ENCODE peak calls at places on chromosomes 5 and 9, in six cellular contexts. P is GM12878, N is H1, H is K562, V is SK-N-SH, Q is HepG2. J is an unnamed sample.

GRCh38 chr9:119095072-119095471 is 274.2 kb downstream of the BRINP1 start:
- DNase-seq in P (no peak), N (no peak), H (no peak), V (no peak), Q (no peak), J (no peak)

GRCh38 chr5:43209833-43210232 is 17.8 kb downstream of the NIM1K start:
- DNase-seq in P (no peak), N (no peak), H (no peak), V (no peak), Q (no peak), J (no peak)

GRCh38 chr9:128027166-128027539 is 40.0 kb downstream of the NAIF1 start:
- DNase-seq in P (no peak), N (no peak), H (no peak), V (no peak), Q (no peak), J (no peak)

GRCh38 chr5:41370482-41370881 is 139.9 kb downstream of the PLCXD3 start:
- DNase-seq in P (no peak), N (no peak), H (no peak), V (peak; percentile 35), Q (no peak), J (no peak)

GRCh38 chr9:137453643-137454081 is 5.5 kb downstream of the NSMF start:
- DNase-seq in P (no peak), N (peak; percentile 87), H (peak; percentile 83), V (peak; percentile 93), Q (peak; percentile 41), J (peak; percentile 75)

GRCh38 chr5:136686192-136686872 is 321.0 kb upstream of the TRPC7 start:
- DNase-seq in P (no peak), N (no peak), H (no peak), V (no peak), Q (peak; percentile 10), J (no peak)

GRCh38 chr5:178068293-178068692 is 45.0 kb upstream of the N4BP3 start:
- DNase-seq in P (no peak), N (no peak), H (no peak), V (peak; percentile 50), Q (no peak), J (no peak)

GRCh38 chr9:95004452-95005275 is 278.2 kb downstream of the AOPEP start:
- DNase-seq in P (no peak), N (no peak), H (peak; percentile 80), V (peak; percentile 87), Q (peak; percentile 48), J (no peak)

GRCh38 chr9:17761984-17762676 is 183.3 kb downstream of the SH3GL2 start:
- DNase-seq in P (no peak), N (no peak), H (no peak), V (no peak), Q (no peak), J (no peak)

GRCh38 chr9:70567511-70567910 is 153.1 kb upstream of the KLF9 start:
- DNase-seq in P (no peak), N (no peak), H (no peak), V (no peak), Q (no peak), J (no peak)

GRCh38 chr5:169161022-169161680 is 139.8 kb downstream of the SLIT3 start:
- DNase-seq in P (no peak), N (no peak), H (no peak), V (peak; percentile 25), Q (no peak), J (no peak)

GRCh38 chr9:26756881-26757280 is 135.7 kb downstream of the CAAP1 start:
- DNase-seq in P (no peak), N (no peak), H (no peak), V (no peak), Q (no peak), J (no peak)

GRCh38 chr5:115507682-115508081 is 36.9 kb downstream of the FEM1C start:
- DNase-seq in P (no peak), N (no peak), H (no peak), V (no peak), Q (no peak), J (no peak)

GRCh38 chr5:171080151-171080938 is 218.5 kb downstream of the RANBP17 start:
- DNase-seq in P (no peak), N (no peak), H (no peak), V (no peak), Q (no peak), J (no peak)

GRCh38 chr5:111795142-111795541 is 38.1 kb upstream of the NREP start:
- DNase-seq in P (no peak), N (no peak), H (no peak), V (no peak), Q (no peak), J (no peak)

GRCh38 chr5:672329-673139 is 20.6 kb downstream of the TPPP start:
- DNase-seq in P (no peak), N (no peak), H (peak; percentile 52), V (peak; percentile 84), Q (peak; percentile 82), J (peak; percentile 50)

GRCh38 chr9:130779153-130779855 is 55.8 kb upstream of the ABL1 start:
- DNase-seq in P (no peak), N (no peak), H (no peak), V (no peak), Q (no peak), J (no peak)

GRCh38 chr5:139178582-139178917 is 19.6 kb downstream of the SIL1 start:
- DNase-seq in P (no peak), N (no peak), H (no peak), V (no peak), Q (no peak), J (no peak)
- TF ChIP-seq GABPA in P (no peak), N (no peak), H (no peak), V (no peak), Q (no peak), J (no peak)

GRCh38 chr5:77306531-77306930 is 96.1 kb downstream of the PDE8B start:
- DNase-seq in P (no peak), N (no peak), H (no peak), V (no peak), Q (no peak), J (no peak)

GRCh38 chr5:77308154-77308960 is 97.9 kb downstream of the PDE8B start:
- DNase-seq in P (no peak), N (no peak), H (no peak), V (no peak), Q (no peak), J (no peak)

GRCh38 chr5:77304388-77304787 is 93.9 kb downstream of the PDE8B start:
- DNase-seq in P (no peak), N (no peak), H (no peak), V (no peak), Q (no peak), J (no peak)

GRCh38 chr5:77305222-77305846 is 94.9 kb downstream of the PDE8B start:
- DNase-seq in P (no peak), N (no peak), H (no peak), V (no peak), Q (no peak), J (no peak)

DNA sequence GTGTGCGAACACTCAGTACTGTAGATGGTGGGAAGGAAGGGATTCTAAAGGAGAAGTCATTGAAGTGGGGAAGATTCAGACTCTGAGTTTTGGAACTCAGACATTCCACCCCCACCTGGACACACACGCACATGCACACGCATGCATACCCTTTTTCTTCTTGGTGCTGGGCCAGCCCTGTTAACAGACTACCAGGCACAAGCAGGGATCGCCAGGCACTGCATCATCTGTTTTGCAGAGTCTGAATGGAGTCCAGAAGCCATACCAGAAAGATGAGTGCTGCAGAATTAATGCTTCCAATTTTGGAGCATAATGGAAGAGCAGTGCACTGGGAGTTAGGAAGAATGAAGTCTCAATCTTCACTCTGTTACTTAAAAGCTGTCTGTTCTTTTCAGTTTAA is 95.4 kb downstream of the PDE8B start:
- DNase-seq in P (no peak), N (no peak), H (no peak), V (no peak), Q (no peak), J (no peak)
- TF ChIP-seq GABPA in P (no peak), N (no peak), H (no peak), V (no peak), Q (no peak), J (no peak)

DNA sequence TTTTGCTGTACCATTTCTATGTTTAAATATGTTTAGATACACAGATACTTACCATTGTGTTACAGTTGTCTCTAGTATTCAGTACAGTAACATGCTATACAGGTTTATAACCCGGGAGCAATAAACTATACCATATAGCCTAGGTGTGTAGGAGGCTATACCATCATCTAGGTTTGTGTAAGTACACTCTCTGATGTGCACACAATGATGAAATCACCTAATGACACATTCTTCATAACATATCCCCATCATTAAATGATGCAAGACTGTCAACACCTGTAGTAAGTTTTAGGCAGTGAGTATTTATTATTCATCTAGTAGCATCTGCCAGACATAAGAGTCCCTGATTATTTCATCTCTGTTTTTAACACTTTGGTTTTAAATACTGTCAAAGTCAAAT is 7.3 kb upstream of the DHFR start:
- DNase-seq in P (no peak), N (no peak), H (no peak), V (no peak), Q (no peak), J (no peak)
- TF ChIP-seq GABPA in P (no peak), N (no peak), H (no peak), V (no peak), Q (no peak), J (no peak)

GRCh38 chr5:147223951-147224791 is 10.7 kb upstream of the STK32A start:
- DNase-seq in P (no peak), N (no peak), H (no peak), V (peak; percentile 69), Q (peak; percentile 8), J (no peak)
- TF ChIP-seq GABPA in P (no peak), N (no peak), H (no peak), V (no peak), Q (no peak), J (no peak)

GRCh38 chr5:87394407-87394806 is 18.3 kb downstream of the CCNH start:
- DNase-seq in P (no peak), N (no peak), H (no peak), V (no peak), Q (no peak), J (no peak)

GRCh38 chr5:87390075-87390474 is 22.7 kb downstream of the CCNH start:
- DNase-seq in P (no peak), N (no peak), H (no peak), V (no peak), Q (no peak), J (no peak)

GRCh38 chr5:87390576-87391199 is 22.0 kb downstream of the CCNH start:
- DNase-seq in P (no peak), N (no peak), H (no peak), V (no peak), Q (no peak), J (no peak)

GRCh38 chr5:87392170-87392569 is 20.6 kb downstream of the CCNH start:
- DNase-seq in P (no peak), N (no peak), H (no peak), V (no peak), Q (no peak), J (no peak)

GRCh38 chr5:87393331-87393730 is 19.4 kb downstream of the CCNH start:
- DNase-seq in P (no peak), N (no peak), H (no peak), V (no peak), Q (no peak), J (no peak)
- TF ChIP-seq GABPA in P (no peak), N (no peak), H (no peak), V (no peak), Q (no peak), J (no peak)

J was measured in HL-60.